ENCODE peak calls at places on chromosomes 12 and 14, in four cellular contexts. O is A549, E is fibroblast of lung, X is astrocyte. B is an unnamed sample. For H3K9me3, the result is how much of the 10 kb centered on the place peaks cover.

GRCh38 chr12:24898185-24898584 is 50.7 kb downstream of the BCAT1 start:
- DNase-seq in X (no peak), E (no peak), O (no peak), B (no peak)

GRCh38 chr14:75254901-75255300 is 23.7 kb upstream of the FOS start:
- DNase-seq in E (no peak), O (no peak), X (no peak), B (no peak)

GRCh38 chr12:67651380-67651695 is 2.8 kb downstream of the DYRK2 start:
- DNase-seq in E (peak), X (no peak), O (peak), B (no peak)

GRCh38 chr12:64392221-64392620 is 1.7 kb upstream of the C12orf56 start:
- DNase-seq in X (peak), E (peak), O (peak), B (peak)

GRCh38 chr14:23105348-23105824 is 597 bp upstream of the CIROP start:
- DNase-seq in X (no peak), O (no peak), E (no peak), B (no peak)

GRCh38 chr12:116443706-116444589 is 115.2 kb upstream of the MAP1LC3B2 start:
- DNase-seq in O (no peak), E (no peak), X (no peak), B (no peak)

GRCh38 chr14:30681752-30682355 is 59.7 kb downstream of the SCFD1 start:
- DNase-seq in E (no peak), X (no peak), O (peak), B (no peak)

GRCh38 chr12:77120156-77120555 is 54.8 kb upstream of the E2F7 start:
- DNase-seq in O (no peak), E (peak), X (peak), B (no peak)

GRCh38 chr12:71786840-71787239 is 32.2 kb downstream of the RAB21 start:
- DNase-seq in O (no peak), E (no peak), X (no peak), B (no peak)

GRCh38 chr12:114209852-114210251 is 196.1 kb downstream of the TBX5 start:
- DNase-seq in O (no peak), E (no peak), X (no peak), B (no peak)

GRCh38 chr12:7966558-7966957 is 30.6 kb upstream of the SLC2A3 start:
- DNase-seq in E (peak), X (peak), O (no peak), B (no peak)

GRCh38 chr12:67747869-67748760 is 99.6 kb downstream of the DYRK2 start:
- DNase-seq in E (peak), O (peak), X (peak), B (no peak)

GRCh38 chr12:74293689-74294131 is 243.9 kb upstream of the ATXN7L3B start:
- DNase-seq in E (no peak), X (no peak), O (no peak), B (no peak)

GRCh38 chr12:45583011-45583657 is 146.4 kb upstream of the ARID2 start:
- DNase-seq in O (no peak), X (peak), E (peak), B (peak)

GRCh38 chr12:29253916-29254625 is 105.0 kb downstream of the FAR2 start:
- DNase-seq in E (no peak), O (no peak), X (no peak), B (no peak)

GRCh38 chr12:98295681-98296080 is 219.7 kb upstream of the TMPO start:
- DNase-seq in E (peak), X (peak), O (no peak), B (no peak)
- H3K27ac ChIP-seq in E (no peak), X (no peak), O (no peak), B (no peak)

GRCh38 chr12:15474766-15475165 is 152.5 kb downstream of the PTPRO start:
- DNase-seq in X (no peak), E (no peak), O (no peak), B (no peak)
- H3K4me3 ChIP-seq in X (no peak), E (no peak), O (no peak), B (no peak)

GRCh38 chr12:50059440-50060119 is 2.2 kb downstream of the ASIC1 start:
- DNase-seq in E (peak), X (peak), O (no peak), B (no peak)
- H3K9me3 ChIP-seq in E (under half), X (under half), O (under half), B (under half)

GRCh38 chr12:66111605-66112004 is 18.9 kb downstream of the LLPH start:
- DNase-seq in E (no peak), O (no peak), X (no peak), B (no peak)

GRCh38 chr12:66118240-66118891 is 12.2 kb downstream of the LLPH start:
- DNase-seq in O (no peak), X (peak), E (peak), B (no peak)

GRCh38 chr12:66117242-66117641 is 13.3 kb downstream of the LLPH start:
- DNase-seq in O (no peak), X (no peak), E (no peak), B (no peak)

GRCh38 chr12:66115083-66115600 is 15.4 kb downstream of the LLPH start:
- DNase-seq in O (no peak), E (no peak), X (no peak), B (no peak)

GRCh38 chr12:66113471-66113870 is 17.1 kb downstream of the LLPH start:
- DNase-seq in X (no peak), E (no peak), O (no peak), B (no peak)
- H3K27ac ChIP-seq in X (no peak), E (no peak), O (no peak), B (no peak)

GRCh38 chr14:77140937-77141591 is 527 bp downstream of the ZDHHC22 start:
- DNase-seq in E (peak), O (peak), X (peak), B (no peak)
- H3K4me3 ChIP-seq in E (no peak), O (peak), X (peak), B (peak)

DNA sequence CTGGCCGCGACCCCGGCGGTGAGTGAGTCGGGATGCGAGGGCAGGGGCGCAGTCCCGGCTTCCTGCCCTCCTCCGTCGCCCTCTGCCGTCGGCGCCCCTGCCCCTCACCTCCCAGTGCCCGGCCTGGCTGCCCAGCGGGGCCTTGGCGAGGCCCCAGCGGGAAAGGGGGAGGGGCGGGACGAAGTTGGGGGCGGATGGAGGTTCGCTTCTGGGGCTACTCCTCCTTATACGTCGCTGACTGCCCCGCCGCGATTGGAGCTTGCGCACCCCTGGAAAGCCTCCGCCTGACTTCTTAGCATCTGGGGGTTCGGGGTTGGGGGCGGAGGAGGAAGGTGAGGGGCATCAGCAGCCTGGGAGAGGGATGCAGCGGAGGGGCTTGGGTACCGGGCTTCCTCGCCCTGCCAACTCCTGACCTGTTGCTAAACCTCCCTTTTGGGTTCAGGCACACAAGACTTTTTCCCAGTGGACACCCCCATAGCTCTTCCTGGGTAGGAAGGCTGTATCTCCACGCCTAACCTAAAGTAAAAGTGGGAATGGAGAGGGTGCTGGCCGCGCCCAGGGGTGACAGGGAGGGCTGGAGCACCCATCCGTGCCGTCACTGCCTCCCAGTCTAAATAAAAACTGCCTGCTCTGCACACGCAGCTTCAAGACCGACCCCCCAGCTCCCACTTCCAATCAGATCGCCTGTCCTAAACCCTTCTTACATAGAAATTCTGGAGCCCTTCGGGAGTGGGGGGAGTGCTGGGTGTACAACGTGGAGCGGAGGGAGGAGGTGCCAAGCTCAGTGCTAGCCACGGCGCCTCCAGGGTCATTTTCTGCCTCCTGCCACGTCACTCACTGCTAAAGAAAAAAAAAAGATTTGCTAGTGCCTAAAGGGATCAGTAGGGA is 585 bp downstream of the TMEM263 start:
- DNase-seq in O (peak), E (peak), X (peak), B (peak)
- H3K9me3 ChIP-seq in O (under half), E (under half), X (under half), B (under half)

DNA sequence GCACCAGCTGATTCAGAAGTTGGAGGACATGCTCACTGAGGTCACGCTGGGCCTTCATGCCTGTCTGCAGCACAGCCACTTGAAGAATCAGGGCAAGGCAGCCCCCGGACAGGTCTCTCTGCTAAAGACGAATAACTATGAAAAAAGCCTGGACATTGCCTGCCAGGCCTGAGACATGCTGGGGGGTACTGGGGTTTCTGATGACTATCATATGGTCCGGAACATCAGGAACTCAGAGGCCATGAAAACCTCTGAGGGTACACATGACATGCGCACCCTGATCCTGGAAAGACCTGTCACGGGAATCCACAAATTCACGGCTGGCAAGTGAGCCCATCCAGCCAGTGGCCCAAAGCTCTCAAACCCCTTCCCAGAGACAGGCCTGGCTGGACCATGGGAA is 8.8 kb upstream of the C12orf42 start:
- DNase-seq in E (no peak), X (no peak), O (no peak), B (no peak)
- H3K27ac ChIP-seq in E (no peak), X (no peak), O (no peak), B (no peak)

DNA sequence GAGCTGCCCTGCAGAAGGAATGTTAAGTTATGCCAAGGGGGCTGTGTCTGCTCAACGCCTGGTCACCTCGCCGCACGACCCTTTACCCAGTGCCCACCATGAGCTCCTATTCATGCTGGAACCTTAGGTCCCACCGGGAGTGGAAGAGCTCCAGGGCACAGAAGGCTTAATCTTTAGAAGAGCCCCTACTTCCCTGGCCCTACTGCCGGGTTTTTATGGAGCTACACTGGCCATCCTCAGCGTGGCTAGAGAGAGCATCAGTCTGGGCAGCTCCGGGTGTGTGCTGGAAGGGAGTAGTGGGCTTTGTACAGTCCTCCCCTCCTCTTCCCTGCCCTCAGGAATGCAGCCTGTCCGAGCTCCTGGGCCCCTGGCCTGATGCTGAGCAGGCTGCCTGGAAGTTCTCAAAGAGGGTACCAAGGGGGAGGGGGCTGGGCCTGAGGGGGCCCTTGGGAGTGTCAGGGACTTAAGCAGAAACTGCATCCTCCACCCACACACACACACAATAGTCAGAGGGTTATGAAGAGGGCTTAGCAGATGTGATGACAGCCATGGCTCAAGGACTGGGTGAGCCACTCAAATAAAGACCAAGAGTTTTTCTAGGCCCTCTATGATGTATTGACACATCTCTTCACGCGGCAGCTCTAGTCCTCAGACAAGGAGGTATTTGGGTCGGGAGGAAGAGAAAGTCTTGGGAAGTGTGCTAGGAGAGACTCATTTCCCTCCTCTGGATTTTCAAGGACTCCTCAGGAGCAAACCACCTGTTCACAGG is 16.4 kb upstream of the FIGNL2 start:
- DNase-seq in E (no peak), O (no peak), X (no peak), B (no peak)
- H3K4me3 ChIP-seq in E (no peak), O (no peak), X (peak), B (peak)

DNA sequence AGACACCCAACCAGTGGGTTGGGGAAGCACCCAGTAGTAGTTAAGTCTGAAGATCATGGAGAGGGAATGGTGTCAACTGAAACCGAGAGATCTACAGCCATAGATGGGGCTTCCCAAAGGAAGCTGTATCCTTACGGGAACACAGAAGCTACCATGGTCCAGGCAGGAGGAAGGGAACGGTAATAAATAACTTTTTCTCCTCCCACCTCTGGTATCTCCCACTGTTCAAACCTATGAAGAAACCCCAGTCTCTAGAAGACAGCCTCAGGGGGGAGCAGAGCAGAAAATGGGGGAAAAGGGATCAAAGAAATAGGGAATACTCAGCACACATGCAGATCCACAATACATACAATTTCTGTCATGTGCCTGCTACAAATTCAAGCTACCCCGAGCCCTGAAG is 33.4 kb downstream of the ZNF605 start:
- DNase-seq in O (no peak), E (no peak), X (no peak), B (no peak)
- H3K9me3 ChIP-seq in O (half or more), E (under half), X (half or more), B (half or more)

GRCh38 chr12:55757701-55758100 is 14.8 kb downstream of the GDF11 start:
- DNase-seq in X (no peak), O (no peak), E (no peak), B (no peak)

GRCh38 chr12:55760663-55761062 is 17.7 kb downstream of the GDF11 start:
- DNase-seq in E (no peak), X (no peak), O (no peak), B (no peak)

DNA sequence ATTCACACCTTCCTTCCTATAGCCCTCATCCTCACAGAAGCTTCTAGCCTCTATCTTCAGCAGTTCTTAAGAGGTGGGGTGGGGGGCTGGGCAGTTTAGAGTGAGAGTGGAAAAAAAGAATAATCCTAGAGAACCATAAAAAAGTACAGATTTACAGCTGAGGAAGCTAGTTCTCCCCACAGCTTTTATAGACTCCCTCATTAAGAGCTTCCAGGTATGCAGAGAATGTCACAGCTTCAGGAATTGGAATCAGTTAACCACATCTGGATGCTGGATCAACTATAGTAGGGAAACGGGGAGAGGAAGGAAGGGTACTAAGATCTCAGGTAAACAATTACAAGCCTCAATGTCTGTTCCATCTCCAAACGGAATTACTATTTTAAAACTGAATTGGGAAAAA is 12.3 kb downstream of the GDF11 start:
- DNase-seq in X (no peak), O (no peak), E (no peak), B (no peak)
- H3K27ac ChIP-seq in X (no peak), O (no peak), E (no peak), B (no peak)

B was measured in AG04450.